ENCODE peak calls at places on chromosomes 13 and 19, in ten cellular contexts. D is tibial nerve, Q is GM23338, B is tibial artery, S is lower lobe of right lung, T is fibroblast of lung, K is esophagus squamous epithelium, P is brain microvascular endothelial cell, I is ovary, V is psoas muscle. R is an unnamed sample.

GRCh38 chr13:68806125-68806524 is 1301.5 kb upstream of the ATXN8OS start:
- DNase-seq in D (no peak), Q (no peak), B (no peak), S (no peak), T (no peak), K (no peak), P (no peak), I (no peak), V (no peak), R (no peak)

GRCh38 chr13:66574606-66575005 is 655.5 kb downstream of the PCDH9 start:
- DNase-seq in D (no peak), Q (no peak), B (no peak), S (no peak), T (no peak), K (no peak), P (peak; percentile 87), I (no peak), V (no peak), R (no peak)

GRCh38 chr19:17739121-17739875 is 12.0 kb upstream of the FCHO1 start:
- DNase-seq in D (no peak), Q (peak; percentile 52), B (no peak), S (peak; percentile 70), T (no peak), K (no peak), P (no peak), I (peak; percentile 64), V (no peak), R (no peak)

GRCh38 chr13:98945863-98946605 is 31.8 kb downstream of the DOCK9 start:
- DNase-seq in D (no peak), Q (no peak), B (no peak), S (no peak), T (no peak), K (no peak), P (no peak), I (no peak), V (no peak), R (no peak)

GRCh38 chr13:29902632-29903305 is 52.4 kb upstream of the UBL3 start:
- DNase-seq in D (no peak), Q (no peak), B (no peak), S (no peak), T (no peak), K (no peak), P (no peak), I (no peak), V (no peak), R (no peak)

GRCh38 chr13:74117207-74117705 is 16.9 kb downstream of the KLF12 start:
- DNase-seq in D (no peak), Q (no peak), B (no peak), S (no peak), T (no peak), K (no peak), P (no peak), I (no peak), V (no peak), R (no peak)

GRCh38 chr19:5479958-5480357 is 24.7 kb downstream of the ZNRF4 start:
- DNase-seq in D (no peak), Q (peak; percentile 35), B (no peak), S (no peak), T (no peak), K (no peak), P (no peak), I (no peak), V (no peak), R (no peak)

GRCh38 chr13:37109080-37109678 is 3.7 kb upstream of the CSNK1A1L start:
- DNase-seq in D (peak; percentile 58), Q (peak; percentile 58), B (no peak), S (no peak), T (peak; percentile 69), K (no peak), P (peak; percentile 68), I (no peak), V (no peak), R (peak; percentile 55)

GRCh38 chr13:51912511-51913225 is 50.9 kb downstream of the CCDC70 start:
- DNase-seq in D (no peak), Q (no peak), B (no peak), S (no peak), T (no peak), K (no peak), P (no peak), I (no peak), V (no peak), R (no peak)

DNA sequence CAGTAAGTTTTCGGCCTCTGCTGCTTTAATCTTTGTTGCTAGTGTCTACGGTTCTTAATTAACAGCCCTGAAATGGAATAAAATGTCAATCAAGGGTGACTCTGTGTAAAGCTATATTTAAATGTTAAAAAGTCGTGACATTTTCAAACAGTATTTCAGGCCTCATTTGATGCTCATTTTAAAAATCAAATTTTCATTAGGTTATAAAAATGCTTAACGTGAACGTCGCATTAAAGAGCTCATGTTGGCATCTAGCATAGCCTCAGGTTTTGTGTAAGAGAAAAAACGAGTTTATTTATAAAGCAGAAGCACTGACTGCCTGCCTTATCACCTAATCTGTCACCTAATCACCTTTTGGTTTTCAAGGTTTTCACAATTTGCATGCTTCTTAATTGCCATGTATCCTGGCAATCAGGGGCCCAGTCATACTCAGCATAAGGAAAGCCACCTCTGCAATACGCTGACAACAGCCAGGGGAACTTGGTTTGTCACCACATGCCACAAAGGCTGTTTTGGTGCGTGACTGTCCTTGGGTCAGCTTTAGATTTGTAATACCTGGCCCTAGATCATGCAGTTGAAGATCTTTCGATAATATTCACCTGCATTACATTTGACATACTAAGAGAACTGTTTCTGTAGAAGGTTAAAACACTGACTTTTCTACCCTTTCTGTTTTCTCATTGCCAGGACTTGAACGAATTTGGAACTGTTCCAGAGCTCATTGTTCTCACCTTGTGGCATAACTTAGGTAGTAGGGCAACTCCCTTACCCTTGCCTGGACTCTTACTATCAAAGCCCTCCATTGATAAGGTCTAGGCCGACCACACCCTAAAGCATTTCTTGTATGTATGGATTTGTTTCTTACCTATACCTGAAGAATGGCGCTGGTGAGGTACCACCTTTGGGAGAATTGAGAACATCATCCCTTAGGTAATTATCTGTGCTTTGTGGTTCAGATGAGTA is 112.5 kb downstream of the TEX26 start:
- DNase-seq in D (no peak), Q (no peak), B (no peak), S (no peak), T (no peak), K (no peak), P (no peak), I (no peak), V (no peak), R (peak; percentile 65)
- TF ChIP-seq CTCF in D (no peak), Q (no peak), B (no peak), S (no peak), T (no peak), K (no peak), P (peak; percentile 2), I (no peak), V (no peak), R (no peak)

GRCh38 chr19:632228-633067 is 889 bp downstream of the POLRMT start:
- DNase-seq in D (peak; percentile 52), Q (peak; percentile 72), B (no peak), S (peak; percentile 73), T (peak; percentile 44), K (no peak), P (peak; percentile 75), I (no peak), V (no peak), R (peak; percentile 66)

GRCh38 chr19:634975-635652 is 1.8 kb upstream of the POLRMT start:
- DNase-seq in D (no peak), Q (no peak), B (no peak), S (no peak), T (no peak), K (no peak), P (no peak), I (no peak), V (no peak), R (no peak)

GRCh38 chr19:629961-630714 is 3.2 kb downstream of the POLRMT start:
- DNase-seq in D (no peak), Q (no peak), B (no peak), S (no peak), T (no peak), K (no peak), P (no peak), I (no peak), V (no peak), R (no peak)

GRCh38 chr19:633786-634639 is 676 bp upstream of the POLRMT start:
- DNase-seq in D (no peak), Q (no peak), B (no peak), S (no peak), T (no peak), K (no peak), P (no peak), I (no peak), V (no peak), R (no peak)

DNA sequence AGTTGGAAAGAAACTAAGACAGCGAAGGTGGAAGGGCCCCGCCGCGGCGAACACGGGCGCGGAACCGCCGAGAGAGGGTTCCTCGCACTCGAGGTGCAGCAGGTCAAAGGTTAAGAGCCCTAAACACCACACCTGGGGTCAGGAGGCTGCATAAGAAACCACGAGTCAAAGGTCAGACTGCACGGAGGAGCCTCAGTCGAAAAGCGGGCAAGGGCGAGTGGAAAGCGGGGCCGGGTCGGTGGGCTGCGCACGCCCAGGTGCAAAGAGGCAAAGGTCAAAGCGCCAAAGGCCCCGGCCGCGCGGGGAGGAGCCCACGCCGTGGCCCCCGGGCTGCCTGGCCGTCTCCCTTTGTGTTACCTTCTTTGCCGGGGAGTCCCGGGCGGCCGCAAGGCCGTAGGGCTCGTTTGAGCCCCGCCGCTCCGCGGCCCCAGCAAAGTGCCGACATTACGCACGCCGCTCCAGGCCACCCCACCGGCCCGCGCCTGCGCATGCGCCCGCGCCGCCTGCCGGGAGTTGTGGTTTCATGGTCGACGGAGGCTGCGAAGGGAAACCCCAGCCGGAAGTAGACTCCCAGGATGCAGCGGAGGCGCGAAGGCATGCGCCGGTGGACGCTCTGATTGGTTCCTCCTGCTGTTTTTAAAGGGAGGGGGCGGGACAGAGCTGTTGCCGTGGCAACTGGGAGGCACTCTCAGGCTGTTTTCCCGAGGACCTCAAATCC is at the start of gene POLRMT:
- DNase-seq in D (peak; percentile 98), Q (peak; percentile 99), B (peak; percentile 98), S (peak; percentile 99), T (peak; percentile 98), K (peak; percentile 89), P (peak; percentile 97), I (peak; percentile 99), V (peak; percentile 99), R (peak; percentile 99)
- TF ChIP-seq CTCF in D (peak; percentile 44), Q (no peak), B (no peak), S (no peak), T (no peak), K (no peak), P (no peak), I (no peak), V (no peak), R (no peak)

DNA sequence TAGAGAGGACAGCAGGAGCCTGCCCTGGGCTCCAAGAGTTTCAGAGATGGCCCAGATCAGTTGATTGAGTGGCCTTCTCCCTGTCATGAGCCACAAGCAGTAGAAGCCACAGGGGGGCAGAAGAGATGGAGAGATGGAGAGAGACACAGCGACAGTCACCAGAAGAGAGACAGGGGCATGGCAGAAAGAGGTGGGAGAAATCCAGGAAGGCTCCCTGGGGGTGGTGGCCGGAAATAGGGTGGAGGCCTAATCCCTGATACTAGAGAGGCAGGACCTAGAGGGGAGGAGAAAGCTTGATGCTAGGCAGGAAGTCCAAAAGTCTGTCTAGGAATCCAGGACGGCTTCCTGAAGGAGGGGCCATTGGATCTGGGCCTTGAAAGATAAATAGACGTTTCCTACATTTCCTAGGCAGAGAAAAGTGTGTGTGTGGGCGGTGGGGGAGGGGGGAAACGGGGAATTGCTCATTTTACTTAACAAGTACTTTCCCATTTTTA is 9.6 kb upstream of the TPM4 start:
- DNase-seq in D (no peak), Q (no peak), B (no peak), S (peak; percentile 49), T (peak; percentile 77), K (no peak), P (peak; percentile 76), I (no peak), V (no peak), R (peak; percentile 88)
- TF ChIP-seq CTCF in D (peak; percentile 29), Q (no peak), B (peak; percentile 4), S (peak; percentile 44), T (peak; percentile 14), K (peak; percentile 31), P (peak; percentile 51), I (no peak), V (peak; percentile 19), R (no peak)

GRCh38 chr19:47186337-47187022 is 44.5 kb downstream of the BBC3 start:
- DNase-seq in D (no peak), Q (no peak), B (no peak), S (no peak), T (no peak), K (no peak), P (no peak), I (no peak), V (no peak), R (no peak)
- TF ChIP-seq CTCF in D (no peak), Q (no peak), B (no peak), S (no peak), T (no peak), K (no peak), P (peak; percentile 17), I (no peak), V (no peak), R (no peak)